ENCODE peak calls at places on chromosome 21, in ten cellular contexts. U is stimulated activated CD8-positive, alpha-beta memory T cell treated with anti-CD3 and anti-CD28 coated beads, Interleukin-12 subunit alpha, Interleukin-12 subunit beta, amount 100 ng/mL, for 4 hours; X is Panc1; C is iris pigment epithelial cell; D is amygdala; M is heart right ventricle; T is activated CD4-positive, alpha-beta T cell treated with anti-CD3 and anti-CD28 coated beads, Interleukin-2, amount 50 U/mL, for 24 hours; Z is cardiac muscle cell; W is activated CD8-positive, alpha-beta memory T cell treated with anti-CD3 and anti-CD28 coated beads for 24 hours; A is HTR-8/SVneo. G is an unnamed sample.

GRCh38 chr21:39073717-39074116 is 109.5 kb downstream of the PSMG1 start:
- DNase-seq in U (no peak), X (no peak), C (no peak), D (no peak), M (no peak), T (no peak), Z (no peak), W (no peak), A (no peak), G (no peak)

GRCh38 chr21:34534522-34534921 is 22.5 kb upstream of the KCNE1 start:
- DNase-seq in U (no peak), X (no peak), C (no peak), D (no peak), M (no peak), T (no peak), Z (peak; percentile 53), W (no peak), A (no peak), G (no peak)

GRCh38 chr21:41671859-41672542 is 94.9 kb downstream of the RIPK4 start:
- DNase-seq in U (no peak), X (no peak), C (no peak), D (no peak), M (no peak), T (no peak), Z (no peak), W (no peak), A (no peak), G (no peak)

GRCh38 chr21:38628426-38628825 is 130.1 kb upstream of the ERG start:
- DNase-seq in U (no peak), X (no peak), C (no peak), D (no peak), M (no peak), T (no peak), Z (no peak), W (no peak), A (no peak), G (no peak)

GRCh38 chr21:38159355-38159754 is 97.4 kb upstream of the KCNJ15 start:
- DNase-seq in U (no peak), X (peak; percentile 33), C (peak; percentile 73), D (no peak), M (peak; percentile 11), T (peak; percentile 2), Z (peak; percentile 91), W (peak; percentile 70), A (peak; percentile 50), G (peak; percentile 59)

GRCh38 chr21:25582164-25582563 is 25.1 kb downstream of the MRPL39 start:
- DNase-seq in U (no peak), X (no peak), C (no peak), D (no peak), M (no peak), T (no peak), Z (no peak), W (no peak), A (no peak), G (no peak)

GRCh38 chr21:38908537-38908936 is 102.8 kb downstream of the ETS2 start:
- DNase-seq in U (no peak), X (no peak), C (no peak), D (no peak), M (no peak), T (no peak), Z (no peak), W (no peak), A (no peak), G (no peak)

GRCh38 chr21:38448619-38449186 is 49.6 kb downstream of the ERG start:
- DNase-seq in U (no peak), X (no peak), C (no peak), D (no peak), M (no peak), T (no peak), Z (peak; percentile 24), W (no peak), A (no peak), G (no peak)

GRCh38 chr21:28627691-28628090 is 365.0 kb downstream of the LTN1 start:
- DNase-seq in U (no peak), X (no peak), C (no peak), D (no peak), M (no peak), T (no peak), Z (no peak), W (no peak), A (no peak), G (no peak)

GRCh38 chr21:35257413-35257812 is 208.3 kb upstream of the RUNX1 start:
- DNase-seq in U (no peak), X (peak; percentile 61), C (peak; percentile 99), D (no peak), M (peak; percentile 19), T (no peak), Z (peak; percentile 95), W (no peak), A (peak; percentile 53), G (peak; percentile 13)

GRCh38 chr21:25862596-25862995 is 127.8 kb downstream of the GABPA start:
- DNase-seq in U (no peak), X (no peak), C (peak; percentile 57), D (no peak), M (no peak), T (no peak), Z (peak; percentile 56), W (no peak), A (peak; percentile 14), G (peak; percentile 38)

GRCh38 chr21:17343055-17343454 is 169.8 kb upstream of the CXADR start:
- DNase-seq in U (no peak), X (no peak), C (peak; percentile 20), D (no peak), M (no peak), T (no peak), Z (peak; percentile 4), W (no peak), A (no peak), G (no peak)

GRCh38 chr21:38349111-38349746 is 92.4 kb downstream of the KCNJ15 start:
- DNase-seq in U (no peak), X (no peak), C (peak; percentile 74), D (no peak), M (no peak), T (no peak), Z (peak; percentile 24), W (no peak), A (no peak), G (no peak)

GRCh38 chr21:15592271-15592860 is 137.4 kb upstream of the USP25 start:
- DNase-seq in U (no peak), X (peak; percentile 15), C (peak; percentile 46), D (no peak), M (no peak), T (no peak), Z (peak; percentile 73), W (no peak), A (peak; percentile 15), G (peak; percentile 55)

GRCh38 chr21:17536381-17536780 is 23.5 kb downstream of the CXADR start:
- DNase-seq in U (no peak), X (no peak), C (no peak), D (no peak), M (no peak), T (no peak), Z (no peak), W (no peak), A (no peak), G (no peak)

GRCh38 chr21:45244799-45245340 is 42.8 kb downstream of the POFUT2 start:
- DNase-seq in U (no peak), X (no peak), C (no peak), D (no peak), M (no peak), T (no peak), Z (no peak), W (no peak), A (no peak), G (no peak)

GRCh38 chr21:33286600-33287456 is 20.7 kb downstream of the IL10RB start:
- DNase-seq in U (no peak), X (no peak), C (peak; percentile 76), D (no peak), M (no peak), T (no peak), Z (peak; percentile 87), W (no peak), A (no peak), G (peak; percentile 84)

GRCh38 chr21:45326169-45326833 is 38.6 kb upstream of the POFUT2 start:
- DNase-seq in U (no peak), X (no peak), C (no peak), D (no peak), M (no peak), T (no peak), Z (peak; percentile 68), W (no peak), A (no peak), G (no peak)

GRCh38 chr21:14752006-14752909 is 206.1 kb upstream of the SAMSN1 start:
- DNase-seq in U (no peak), X (no peak), C (no peak), D (no peak), M (no peak), T (no peak), Z (no peak), W (no peak), A (no peak), G (no peak)

GRCh38 chr21:39006653-39007417 is 176.4 kb downstream of the PSMG1 start:
- DNase-seq in U (no peak), X (no peak), C (no peak), D (no peak), M (peak; percentile 76), T (no peak), Z (peak; percentile 87), W (no peak), A (no peak), G (no peak)

GRCh38 chr21:31034378-31034777 is 3.9 kb downstream of the KRTAP19-8 start:
- DNase-seq in U (no peak), X (no peak), C (peak; percentile 13), D (no peak), M (no peak), T (no peak), Z (no peak), W (no peak), A (no peak), G (no peak)